ENCODE peak calls at places on chromosomes 16 and 17, in seven cellular contexts. N is NCI-H460; L is dorsolateral prefrontal cortex; U is GM10248; Q is lower leg skin; H is activated CD8-positive, alpha-beta T cell treated with anti-CD3 and anti-CD28 coated beads, Interleukin-2, amount 10 ng/mL, durations not matched to agents 7 days and 5 days; F is dermis blood vessel endothelial cell. X is an unnamed sample.

GRCh38 chr16:46629331-46629843 is 8.2 kb upstream of the SHCBP1 start:
- DNase-seq in N (peak; percentile 30), L (no peak), U (no peak), Q (no peak), H (no peak), F (peak; percentile 59), X (peak; percentile 50)

GRCh38 chr17:44444735-44445105 is 55.3 kb upstream of the ITGA2B start:
- DNase-seq in N (peak; percentile 44), L (no peak), U (no peak), Q (no peak), H (no peak), F (no peak), X (no peak)

GRCh38 chr16:47045023-47045422 is 71.5 kb upstream of the DNAJA2 start:
- DNase-seq in N (no peak), L (no peak), U (no peak), Q (no peak), H (no peak), F (peak; percentile 47), X (no peak)

GRCh38 chr16:88831838-88832237 is 20.1 kb upstream of the APRT start:
- DNase-seq in N (no peak), L (no peak), U (no peak), Q (no peak), H (no peak), F (no peak), X (no peak)

GRCh38 chr17:79984045-79984840 is 51.4 kb downstream of the TBC1D16 start:
- DNase-seq in N (no peak), L (no peak), U (no peak), Q (no peak), H (no peak), F (no peak), X (no peak)

GRCh38 chr17:3547628-3548027 is 10.0 kb downstream of the TRPV3 start:
- DNase-seq in N (no peak), L (no peak), U (no peak), Q (no peak), H (no peak), F (no peak), X (no peak)

GRCh38 chr17:78995022-78995760 is 14.4 kb downstream of the CANT1 start:
- DNase-seq in N (no peak), L (peak; percentile 30), U (no peak), Q (no peak), H (no peak), F (no peak), X (no peak)

GRCh38 chr17:77618173-77618572 is 340.3 kb upstream of the TNRC6C start:
- DNase-seq in N (no peak), L (no peak), U (no peak), Q (no peak), H (peak; percentile 62), F (no peak), X (no peak)

GRCh38 chr17:4840893-4841242 is 7.7 kb downstream of the MINK1 start:
- DNase-seq in N (no peak), L (no peak), U (no peak), Q (no peak), H (no peak), F (no peak), X (no peak)

GRCh38 chr17:74117999-74118421 is 85.5 kb upstream of the RPL38 start:
- DNase-seq in N (no peak), L (no peak), U (no peak), Q (no peak), H (no peak), F (no peak), X (no peak)

GRCh38 chr16:71499775-71500364 is 10.7 kb upstream of the ZNF19 start:
- DNase-seq in N (peak; percentile 50), L (no peak), U (peak; percentile 70), Q (peak; percentile 18), H (peak; percentile 68), F (peak; percentile 78), X (peak; percentile 70)

GRCh38 chr16:87180069-87180468 is 137.1 kb downstream of the C16orf95 start:
- DNase-seq in N (no peak), L (no peak), U (no peak), Q (no peak), H (no peak), F (peak; percentile 49), X (no peak)

GRCh38 chr16:70561623-70562022 is 38.0 kb downstream of the SF3B3 start:
- DNase-seq in N (no peak), L (peak; percentile 67), U (no peak), Q (peak; percentile 70), H (no peak), F (no peak), X (no peak)

GRCh38 chr16:85465328-85466307 is 147.5 kb upstream of the GSE1 start:
- DNase-seq in N (no peak), L (no peak), U (no peak), Q (no peak), H (no peak), F (no peak), X (no peak)

GRCh38 chr17:39666601-39667261 is 1.5 kb upstream of the PNMT start:
- DNase-seq in N (no peak), L (peak; percentile 61), U (no peak), Q (no peak), H (no peak), F (no peak), X (no peak)

GRCh38 chr17:6498798-6499540 is 54.7 kb downstream of the PIMREG start:
- DNase-seq in N (no peak), L (no peak), U (no peak), Q (no peak), H (no peak), F (no peak), X (no peak)

X was measured in HEK293T.